ENCODE peak calls at places on chromosomes 12 and 14, in eight cellular contexts. D is SK-N-SH, L is ovary, M is dorsolateral prefrontal cortex, B is vagina, I is kidney epithelial cell, Q is GM23338, K is endodermal cell. J is an unnamed sample.

GRCh38 chr14:89386214-89386886 is 30.7 kb downstream of the FOXN3 start:
- DNase-seq in Q (no peak), I (peak; percentile 21), L (no peak), K (peak; percentile 34), D (no peak), B (no peak), M (no peak), J (no peak)

GRCh38 chr12:15196678-15197267 is 24.4 kb downstream of the RERG start:
- DNase-seq in K (no peak), Q (no peak), L (no peak), D (no peak), B (no peak), M (no peak), I (no peak), J (no peak)

GRCh38 chr12:65962921-65963883 is 138.9 kb downstream of the HMGA2 start:
- DNase-seq in M (no peak), K (peak; percentile 89), Q (peak; percentile 84), D (peak; percentile 5), L (peak; percentile 30), B (no peak), I (no peak), J (no peak)

GRCh38 chr14:88140874-88141273 is 135.9 kb downstream of the GPR65 start:
- DNase-seq in M (no peak), L (no peak), B (no peak), K (peak; percentile 55), D (no peak), Q (no peak), I (no peak), J (no peak)

GRCh38 chr14:93946104-93946503 is 19.0 kb downstream of the FAM181A start:
- DNase-seq in I (no peak), B (no peak), Q (no peak), D (no peak), L (no peak), K (no peak), M (no peak), J (no peak)

GRCh38 chr12:56658921-56659320 is 13.1 kb upstream of the ATP5F1B start:
- DNase-seq in B (no peak), M (no peak), D (no peak), L (no peak), Q (no peak), I (no peak), K (no peak), J (no peak)

GRCh38 chr12:103586132-103586531 is 941 bp upstream of the STAB2 start:
- DNase-seq in D (no peak), I (no peak), B (no peak), M (no peak), K (no peak), L (no peak), Q (no peak), J (no peak)

GRCh38 chr12:132487311-132487741 is 2.6 kb upstream of the FBRSL1 start:
- DNase-seq in K (no peak), I (no peak), Q (no peak), B (no peak), D (no peak), M (no peak), L (no peak), J (no peak)

GRCh38 chr14:64038857-64039542 is 186.2 kb downstream of the SYNE2 start:
- DNase-seq in D (no peak), B (no peak), K (no peak), Q (no peak), I (no peak), M (no peak), L (no peak), J (no peak)

GRCh38 chr14:51869426-51870113 is 9.2 kb downstream of the GNG2 start:
- DNase-seq in B (no peak), L (no peak), M (no peak), Q (no peak), I (no peak), D (no peak), K (no peak), J (no peak)

GRCh38 chr12:121264135-121264534 is 32.4 kb downstream of the CAMKK2 start:
- DNase-seq in L (no peak), Q (no peak), D (no peak), B (no peak), I (no peak), K (no peak), M (no peak), J (no peak)

GRCh38 chr12:14273911-14274306 is 91.6 kb upstream of the ATF7IP start:
- DNase-seq in M (no peak), I (no peak), B (no peak), D (no peak), Q (no peak), K (no peak), L (no peak), J (no peak)

GRCh38 chr12:95173392-95174251 is 43.6 kb downstream of the FGD6 start:
- DNase-seq in Q (no peak), I (peak; percentile 72), L (peak; percentile 86), K (no peak), M (peak; percentile 52), B (no peak), D (peak; percentile 53), J (peak; percentile 51)

GRCh38 chr12:15979096-15980091 is 68.3 kb downstream of the DERA start:
- DNase-seq in M (no peak), K (peak; percentile 87), L (no peak), D (peak; percentile 45), I (peak; percentile 26), B (no peak), Q (peak; percentile 67), J (peak; percentile 89)

GRCh38 chr12:112219195-112219594 is 93.8 kb downstream of the TRAFD1 start:
- DNase-seq in M (no peak), L (no peak), D (no peak), K (peak; percentile 77), Q (peak; percentile 50), I (no peak), B (no peak), J (no peak)

DNA sequence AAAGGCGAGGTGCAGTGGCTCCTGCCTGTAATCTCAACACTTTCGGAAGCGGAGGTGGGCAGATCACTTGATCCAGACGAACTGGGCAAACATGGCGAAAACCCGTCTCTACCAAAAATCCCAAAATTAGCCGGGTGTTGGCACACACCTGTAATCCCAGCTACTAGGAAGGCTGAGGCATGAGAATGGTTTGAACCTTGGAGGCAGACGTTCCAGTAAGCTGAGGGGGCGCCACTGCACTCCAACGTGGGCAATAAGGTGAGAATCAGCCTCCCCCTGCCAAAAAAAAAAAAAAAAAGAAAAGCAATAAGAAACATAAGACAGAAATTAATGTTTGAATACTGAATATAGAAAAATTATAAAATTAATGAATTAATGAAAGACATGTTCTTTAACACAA is 928.7 kb downstream of the LRFN5 start:
- DNase-seq in D (no peak), L (no peak), K (peak; percentile 60), M (no peak), B (no peak), Q (peak; percentile 56), I (no peak), J (no peak)
- TF ChIP-seq CTCF in D (no peak), L (no peak), K (peak; percentile 50), M (no peak), B (no peak), Q (peak; percentile 42), I (no peak), J (no peak)

DNA sequence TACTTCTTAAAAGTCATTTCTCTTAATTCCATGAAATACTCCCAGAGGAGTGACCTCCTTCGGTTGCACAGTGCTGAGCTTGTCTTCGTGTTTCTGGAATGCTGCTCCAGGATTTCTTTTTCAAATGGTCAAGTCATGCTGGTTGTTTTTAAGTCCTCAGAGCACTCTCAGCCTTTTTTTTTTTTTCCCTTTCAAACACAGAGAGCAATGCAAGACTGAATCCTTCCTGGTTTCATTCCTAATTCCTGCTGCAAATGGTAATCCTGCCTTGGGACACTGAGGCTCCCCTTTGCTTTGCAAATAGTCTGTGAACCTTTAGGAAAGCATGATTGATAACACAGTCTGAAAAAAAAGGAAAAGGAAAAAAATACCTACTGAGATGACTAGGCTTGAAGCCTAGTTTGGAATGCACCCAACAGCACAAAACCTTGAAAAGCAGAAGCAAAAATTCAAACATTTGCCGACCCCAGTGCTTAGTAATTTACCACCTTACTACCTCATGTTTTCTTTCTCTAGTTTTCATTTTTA is 233.1 kb upstream of the DAAM1 start:
- DNase-seq in L (no peak), Q (peak; percentile 23), B (no peak), I (no peak), D (no peak), K (peak; percentile 58), M (no peak), J (peak; percentile 9)
- H3K4me3 ChIP-seq in L (no peak overlapping the region), Q (no peak overlapping the region), B (no peak overlapping the region), I (no peak overlapping the region), D (no peak overlapping the region), K (no peak overlapping the region), M (no peak overlapping the region), J (no peak overlapping the region)

GRCh38 chr12:53082637-53083036 is 3.4 kb upstream of the SPRYD3 start:
- DNase-seq in Q (no peak), L (no peak), K (no peak), B (no peak), M (no peak), D (no peak), I (no peak), J (no peak)

GRCh38 chr12:53077030-53077429 is 2.2 kb downstream of the SPRYD3 start:
- DNase-seq in B (no peak), D (no peak), L (no peak), M (no peak), K (peak; percentile 35), I (no peak), Q (no peak), J (no peak)

GRCh38 chr12:53078425-53079225 is 565 bp downstream of the SPRYD3 start:
- DNase-seq in I (no peak), Q (peak; percentile 72), L (peak; percentile 16), D (no peak), K (no peak), M (peak; percentile 38), B (no peak), J (no peak)

GRCh38 chr12:53076461-53076860 is 2.7 kb downstream of the SPRYD3 start:
- DNase-seq in Q (no peak), B (no peak), K (no peak), M (no peak), L (peak; percentile 10), I (no peak), D (no peak), J (no peak)

GRCh38 chr12:53079226-53080117 is at the start of gene SPRYD3:
- DNase-seq in Q (peak; percentile 98), K (peak; percentile 100), D (peak; percentile 100), I (peak; percentile 52), B (no peak), L (peak; percentile 96), M (peak; percentile 98), J (peak; percentile 80)
- TF ChIP-seq CTCF in Q (no peak), K (no peak), D (no peak), I (no peak), B (no peak), L (no peak), M (no peak), J (no peak)

DNA sequence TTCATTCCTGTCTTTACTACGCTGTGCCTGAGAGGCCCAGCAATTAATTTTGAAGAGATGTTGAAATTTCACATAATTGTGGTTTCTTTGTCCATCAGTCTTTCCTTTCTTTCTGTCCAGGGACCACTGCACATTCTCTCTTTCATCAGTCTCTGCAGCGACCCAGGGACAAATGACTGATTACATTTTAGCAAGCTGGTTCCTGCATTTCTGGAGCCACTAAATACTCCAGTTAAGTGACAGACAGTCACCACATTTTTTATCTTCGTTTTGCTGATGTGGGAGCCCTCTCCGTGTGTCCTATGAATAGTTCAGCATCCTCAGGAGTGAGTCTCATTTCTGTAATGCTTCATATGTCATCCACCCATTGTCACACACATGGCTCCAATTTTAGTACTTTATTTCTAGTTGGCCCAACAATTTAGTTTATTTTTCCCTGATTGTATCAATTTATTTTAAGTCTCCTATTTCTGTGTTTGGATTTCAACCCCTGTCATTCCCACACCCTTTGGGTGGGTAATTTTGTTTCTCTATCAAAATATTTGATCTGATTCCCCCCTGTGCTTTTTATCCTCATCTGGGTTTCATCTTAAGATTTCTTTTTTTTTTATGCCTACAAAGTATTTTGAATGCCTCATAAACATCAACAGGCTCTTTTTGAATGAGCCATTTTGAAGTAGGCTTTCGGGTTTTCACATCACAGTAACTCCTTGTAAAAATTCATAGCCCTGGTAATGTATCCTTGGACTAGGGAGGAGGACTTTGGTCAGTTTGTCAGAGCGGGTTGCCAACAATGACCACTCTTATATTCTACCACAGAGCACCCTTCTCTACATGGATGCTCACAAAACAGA is 1196.5 kb downstream of the GALC start:
- DNase-seq in M (no peak), I (no peak), K (no peak), Q (no peak), D (no peak), L (no peak), B (no peak), J (no peak)
- H3K4me3 ChIP-seq in M (no peak overlapping the region), I (no peak overlapping the region), K (no peak overlapping the region), Q (no peak overlapping the region), D (no peak overlapping the region), L (no peak overlapping the region), B (no peak overlapping the region), J (no peak overlapping the region)